ENCODE peak calls at places on chromosome 11, in four cellular contexts. W, B, F and Q are unnamed samples.

GRCh38 chr11:78384231-78384630 is 33.4 kb downstream of the GAB2 start:
- DNase-seq in W (no peak), B (no peak), F (no peak), Q (no peak)

GRCh38 chr11:83544871-83545270 is 258.7 kb upstream of the CCDC90B start:
- DNase-seq in W (no peak), B (no peak), F (no peak), Q (no peak)

GRCh38 chr11:126548576-126549272 is 193.2 kb downstream of the ST3GAL4 start:
- DNase-seq in W (no peak), B (no peak), F (no peak), Q (no peak)

GRCh38 chr11:7512525-7513209 is 1.1 kb upstream of the PPFIBP2 start:
- DNase-seq in W (no peak), B (no peak), F (peak), Q (peak)

GRCh38 chr11:20990447-20990846 is 321.1 kb downstream of the NELL1 start:
- DNase-seq in W (no peak), B (no peak), F (no peak), Q (no peak)

GRCh38 chr11:66317766-66318575 is 1.1 kb upstream of the CD248 start:
- DNase-seq in W (no peak), B (no peak), F (peak), Q (peak)

GRCh38 chr11:28146123-28146751 is 38.0 kb downstream of the METTL15 start:
- DNase-seq in W (peak), B (no peak), F (peak), Q (no peak)

GRCh38 chr11:22256876-22257275 is 64.0 kb downstream of the ANO5 start:
- DNase-seq in W (no peak), B (no peak), F (no peak), Q (no peak)

GRCh38 chr11:17328856-17329490 is 22.6 kb upstream of the NCR3LG1 start:
- DNase-seq in W (no peak), B (no peak), F (no peak), Q (no peak)

GRCh38 chr11:127816959-127817358 is 770.4 kb downstream of the ETS1 start:
- DNase-seq in W (no peak), B (no peak), F (no peak), Q (no peak)

GRCh38 chr11:71934213-71934612 is 5.4 kb downstream of the RNF121 start:
- DNase-seq in W (no peak), B (no peak), F (no peak), Q (no peak)

GRCh38 chr11:93128574-93128973 is 69.2 kb downstream of the SLC36A4 start:
- DNase-seq in W (no peak), B (no peak), F (no peak), Q (no peak)

GRCh38 chr11:2837096-2837601 is 48.4 kb downstream of the CDKN1C start:
- DNase-seq in W (peak), B (no peak), F (peak), Q (peak)
- TF ChIP-seq SP1 in W (peak), B (no peak), F (no peak), Q (no peak)

GRCh38 chr11:14544611-14545010 is 24.4 kb upstream of the PSMA1 start:
- DNase-seq in W (no peak), B (peak), F (no peak), Q (no peak)

GRCh38 chr11:14547440-14547839 is 27.3 kb upstream of the PSMA1 start:
- DNase-seq in W (no peak), B (no peak), F (peak), Q (no peak)

GRCh38 chr11:14549891-14550290 is 29.7 kb upstream of the PSMA1 start:
- DNase-seq in W (no peak), B (no peak), F (no peak), Q (no peak)

GRCh38 chr11:14542384-14542783 is 22.2 kb upstream of the PSMA1 start:
- DNase-seq in W (no peak), B (no peak), F (no peak), Q (no peak)

DNA sequence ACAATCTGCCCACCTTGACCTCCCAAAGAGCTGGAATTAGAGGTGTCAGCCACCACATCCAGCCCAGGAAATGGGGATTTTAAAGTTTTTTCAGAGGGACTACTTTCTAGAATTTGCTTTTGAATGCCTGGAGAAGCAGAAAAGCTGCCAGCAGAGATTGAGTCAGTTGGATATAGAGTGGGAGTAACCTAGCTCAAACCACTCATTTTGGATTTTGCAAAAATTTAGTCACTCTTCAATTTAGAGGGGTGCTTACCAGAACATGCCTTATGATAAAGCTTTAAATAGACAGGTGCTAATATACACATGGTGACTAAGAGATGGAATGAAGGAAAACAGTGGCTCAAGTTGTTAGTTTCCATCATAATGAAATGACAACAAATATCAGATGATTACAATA is 26.5 kb upstream of the PSMA1 start:
- DNase-seq in W (no peak), B (no peak), F (no peak), Q (no peak)
- TF ChIP-seq TCF7 in W (no peak), B (no peak), F (no peak), Q (no peak)

DNA sequence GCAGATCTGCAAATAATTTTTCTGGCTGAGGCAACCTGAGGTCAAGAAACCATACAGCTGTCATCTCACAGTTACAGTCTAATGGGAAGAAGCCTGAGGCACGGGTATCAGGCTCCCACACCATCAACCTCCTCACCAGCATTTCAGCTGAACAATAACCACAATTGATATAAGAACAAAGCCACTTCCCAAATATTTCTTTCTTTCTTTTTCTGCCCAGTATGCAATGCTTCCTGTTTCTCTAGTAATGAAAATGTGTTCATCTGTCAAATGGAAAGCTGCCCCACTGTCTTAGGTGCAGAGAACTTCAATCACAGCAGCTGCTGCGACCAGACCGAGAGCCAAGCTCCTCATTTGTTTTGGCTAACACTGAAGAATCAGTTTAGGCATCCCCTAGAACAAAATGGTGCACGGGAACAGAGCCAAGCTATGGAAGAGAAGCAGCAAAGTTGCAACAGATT is 108.4 kb downstream of the BLID start:
- DNase-seq in W (no peak), B (no peak), F (no peak), Q (no peak)
- TF ChIP-seq SP1 in W (no peak), B (no peak), F (no peak), Q (no peak)

GRCh38 chr11:34405079-34405858 is 33.5 kb upstream of the CAT start:
- DNase-seq in W (no peak), B (peak), F (no peak), Q (no peak)
- TF ChIP-seq TCF7 in W (no peak), B (no peak), F (no peak), Q (no peak)

DNA sequence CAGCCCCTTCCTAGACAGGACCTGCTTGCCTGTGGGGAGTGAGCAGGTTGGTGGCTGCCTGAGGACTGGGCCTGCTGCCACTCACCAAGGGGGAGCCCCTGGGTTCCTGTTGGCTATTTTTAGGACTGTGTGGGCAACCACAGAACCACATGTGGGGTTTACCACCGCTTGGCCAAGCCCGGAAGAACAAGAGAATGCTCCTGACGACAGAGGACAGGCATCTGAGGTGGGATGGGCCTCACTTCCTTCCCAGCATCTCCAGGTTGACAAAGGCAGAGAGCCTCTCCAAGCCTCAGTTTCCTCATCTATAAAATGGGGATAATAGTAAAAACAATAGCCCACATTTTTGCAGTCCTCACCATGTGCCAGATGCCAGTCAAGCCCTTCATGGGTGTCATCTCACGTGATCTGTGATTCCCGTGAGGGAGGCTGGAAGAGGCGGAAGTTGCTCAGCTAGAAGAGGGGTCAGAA is 43.6 kb downstream of the LRRC32 start:
- DNase-seq in W (no peak), B (peak), F (no peak), Q (no peak)
- TF ChIP-seq SP1 in W (no peak), B (peak), F (no peak), Q (no peak)

DNA sequence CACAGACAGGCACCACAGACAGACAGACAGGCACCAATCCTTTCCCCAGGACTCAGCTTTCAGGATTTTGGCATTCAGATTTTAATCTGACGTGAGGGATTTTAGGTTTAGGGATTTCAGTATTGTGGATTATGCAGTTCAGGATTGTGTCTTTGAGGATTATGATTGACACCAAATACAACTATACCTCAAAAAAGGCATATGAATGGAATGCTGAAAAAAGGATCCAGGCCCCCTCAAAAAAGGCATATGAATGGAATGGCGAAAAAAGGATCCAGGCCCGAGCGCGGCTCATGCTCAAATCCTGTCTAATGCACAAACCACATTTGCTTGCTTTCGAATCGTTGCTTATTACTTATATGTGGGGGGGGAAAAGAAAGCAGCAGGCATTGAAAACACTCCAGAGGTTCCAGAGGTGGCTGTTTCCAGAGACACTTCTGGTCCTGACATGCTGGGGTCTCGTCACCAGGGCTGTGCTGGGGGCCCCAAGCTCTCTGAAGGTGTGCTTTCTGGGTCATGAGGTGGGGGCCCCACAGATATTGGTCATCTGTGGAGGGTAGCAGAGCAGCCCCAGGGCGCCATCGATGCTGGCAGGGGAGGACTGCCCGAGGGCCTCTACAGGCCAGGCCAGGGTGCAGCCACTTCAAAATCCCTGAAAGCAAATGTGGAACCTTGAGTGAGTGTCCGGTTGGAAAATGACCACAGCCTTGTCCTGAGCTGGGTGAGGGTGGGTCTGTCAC is 16.8 kb upstream of the OSBPL5 start:
- DNase-seq in W (no peak), B (no peak), F (no peak), Q (no peak)
- TF ChIP-seq TCF7 in W (no peak), B (no peak), F (no peak), Q (no peak)

DNA sequence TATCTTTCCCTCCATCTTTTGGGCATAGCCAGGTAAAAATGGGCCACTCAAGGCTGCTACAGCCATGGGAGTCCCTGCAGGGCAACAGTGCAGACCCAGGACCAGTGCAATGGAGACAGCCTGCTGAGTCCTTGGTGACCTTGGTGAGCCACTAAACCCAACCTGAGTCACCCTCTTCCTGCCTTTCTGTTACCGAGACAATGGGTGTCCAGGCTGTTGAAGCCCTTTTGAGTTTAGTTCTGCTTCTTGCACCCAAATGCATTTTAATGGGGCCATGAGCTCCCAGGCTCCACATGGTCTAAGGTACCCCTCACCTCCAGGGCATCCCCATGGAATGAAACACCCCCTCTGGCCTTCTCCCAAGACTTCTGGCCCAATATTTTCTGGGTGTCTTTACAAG is 874 bp upstream of the PLAAT4 start:
- DNase-seq in W (peak), B (no peak), F (no peak), Q (no peak)
- TF ChIP-seq SP1 in W (no peak), B (no peak), F (no peak), Q (no peak)